ENCODE peak calls at places on chromosomes 4 and X, in six cellular contexts. K is Jurkat, Clone E6-1; T is stomach; W is GM20000; S is progenitor cell of endocrine pancreas; G is stimulated activated CD4-positive, alpha-beta T cell treated with anti-CD3 and anti-CD28 coated beads, Interleukin-15, amount 100 ng/mL, for 24 hours. F is an unnamed sample.

GRCh38 chr4:112031712-112032328 is 113.4 kb upstream of the FAM241A start:
- DNase-seq in K (peak), T (no peak), W (peak), S (peak), G (peak), F (no peak)

GRCh38 chrX:38276089-38276488 is 51.2 kb downstream of the RPGR start:
- DNase-seq in K (no peak), T (no peak), W (no peak), S (no peak), G (no peak), F (no peak)

GRCh38 chrX:24229967-24230366 is 80.4 kb downstream of the ZFX start:
- DNase-seq in K (no peak), T (no peak), W (no peak), S (no peak), G (no peak), F (no peak)

GRCh38 chr4:138555107-138555506 is 313.0 kb upstream of the SLC7A11 start:
- DNase-seq in K (no peak), T (no peak), W (no peak), S (no peak), G (no peak), F (no peak)

GRCh38 chr4:8607603-8608481 is 15.3 kb downstream of the CPZ start:
- DNase-seq in K (no peak), T (peak), W (peak), S (peak), G (peak), F (peak)

GRCh38 chr4:2793578-2793919 is 664 bp downstream of the SH3BP2 start:
- DNase-seq in K (no peak), T (peak), W (no peak), S (no peak), G (peak), F (no peak)

GRCh38 chr4:45292844-45293243 is 566.5 kb upstream of the GNPDA2 start:
- DNase-seq in K (no peak), T (no peak), W (no peak), S (no peak), G (no peak), F (no peak)

GRCh38 chr4:110484767-110485166 is 8.8 kb downstream of the ENPEP start:
- DNase-seq in K (no peak), T (no peak), W (no peak), S (no peak), G (no peak), F (no peak)

GRCh38 chr4:95674451-95675095 is 125.8 kb upstream of the UNC5C start:
- DNase-seq in K (no peak), T (no peak), W (no peak), S (no peak), G (no peak), F (no peak)

GRCh38 chr4:126221262-126221661 is 906.5 kb downstream of the FAT4 start:
- DNase-seq in K (no peak), T (no peak), W (no peak), S (no peak), G (no peak), F (no peak)

GRCh38 chr4:53676402-53676871 is 85.2 kb upstream of the LNX1 start:
- DNase-seq in K (no peak), T (no peak), W (no peak), S (no peak), G (no peak), F (no peak)

GRCh38 chrX:73267979-73268378 is 53.3 kb upstream of the NAP1L2 start:
- DNase-seq in K (no peak), T (no peak), W (no peak), S (no peak), G (no peak), F (no peak)

GRCh38 chrX:38891641-38892413 is 90.6 kb downstream of the MID1IP1 start:
- DNase-seq in K (peak), T (no peak), W (peak), S (no peak), G (peak), F (no peak)

GRCh38 chr4:173252024-173252935 is 81.9 kb downstream of the HMGB2 start:
- DNase-seq in K (peak), T (peak), W (peak), S (no peak), G (peak), F (no peak)

F was measured in H1.